ENCODE peak calls at places on chromosomes 2 and 18, in four cellular contexts. S, U, I and Q are unnamed samples.

GRCh38 chr2:77962943-77963342 is 440.8 kb upstream of the LRRTM4 start:
- DNase-seq in U (no peak), S (no peak), I (no peak), Q (no peak)

GRCh38 chr2:3492951-3493609 is 26.3 kb downstream of the ADI1 start:
- DNase-seq in U (no peak), S (no peak), I (no peak), Q (peak; percentile 53)

GRCh38 chr2:96824079-96824870 is 8.2 kb downstream of the CNNM3 start:
- DNase-seq in S (no peak), I (peak; percentile 5), U (no peak), Q (no peak)

GRCh38 chr2:66890286-66890812 is 455.4 kb downstream of the MEIS1 start:
- DNase-seq in S (no peak), U (no peak), I (no peak), Q (no peak)

GRCh38 chr2:12686708-12687107 is 30.0 kb upstream of the TRIB2 start:
- DNase-seq in S (no peak), I (no peak), U (no peak), Q (no peak)

GRCh38 chr2:181859123-181859522 is 32.4 kb upstream of the ITPRID2 start:
- DNase-seq in U (no peak), S (no peak), I (no peak), Q (no peak)

GRCh38 chr2:173966274-173967098 is 1.3 kb upstream of the SP3 start:
- DNase-seq in S (no peak), U (no peak), I (no peak), Q (no peak)

GRCh38 chr2:188833331-188833730 is 140.8 kb upstream of the COL3A1 start:
- DNase-seq in U (no peak), I (no peak), S (no peak), Q (no peak)

GRCh38 chr2:53818854-53819435 is 32.1 kb downstream of the ERLEC1 start:
- DNase-seq in I (no peak), S (no peak), U (no peak), Q (no peak)

GRCh38 chr2:38076250-38076709 is 329 bp upstream of the CYP1B1 start:
- DNase-seq in S (peak; percentile 88), U (peak; percentile 90), I (peak; percentile 89), Q (peak; percentile 85)

GRCh38 chr2:38074047-38074774 is 1.7 kb downstream of the CYP1B1 start:
- DNase-seq in S (peak; percentile 80), I (no peak), U (no peak), Q (no peak)

GRCh38 chr2:38073211-38074005 is 2.5 kb downstream of the CYP1B1 start:
- DNase-seq in I (peak; percentile 63), S (no peak), U (no peak), Q (no peak)

GRCh38 chr2:38075436-38076249 is at the start of gene CYP1B1:
- DNase-seq in S (peak; percentile 80), U (peak; percentile 75), I (peak; percentile 73), Q (peak; percentile 51)

DNA sequence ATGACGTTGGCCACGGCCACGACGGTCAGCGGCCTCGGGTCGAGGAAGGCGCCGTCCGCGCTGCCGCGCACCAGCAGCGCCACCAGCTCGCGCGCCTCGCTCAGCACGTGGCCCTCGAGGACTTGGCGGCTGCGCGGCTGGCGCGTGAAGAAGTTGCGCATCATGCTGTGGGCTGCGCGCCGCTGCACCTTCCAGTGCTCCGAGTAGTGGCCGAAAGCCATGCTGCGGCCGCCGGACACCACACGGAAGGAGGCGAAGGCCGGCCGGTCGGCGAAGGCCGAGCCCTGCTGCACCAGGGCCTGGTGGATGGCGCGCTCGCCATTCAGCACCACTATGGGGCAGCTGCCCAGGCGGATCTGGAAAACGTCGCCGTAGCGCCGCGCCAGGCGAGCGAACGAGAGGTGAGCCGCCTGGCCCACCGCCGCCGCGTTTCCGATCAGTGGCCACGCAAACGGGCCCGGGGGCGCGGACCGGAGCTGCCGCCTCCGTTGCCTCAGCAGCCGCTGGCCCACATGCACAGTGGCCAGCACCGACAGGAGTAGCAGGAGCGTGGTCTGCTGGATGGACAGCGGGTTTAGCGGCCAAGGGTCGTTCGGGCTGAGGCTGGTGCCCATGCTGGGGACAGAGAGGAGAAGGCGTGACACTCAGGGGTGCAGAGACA is 1.0 kb downstream of the CYP1B1 start:
- DNase-seq in U (no peak), S (peak; percentile 80), I (peak; percentile 61), Q (peak; percentile 31)
- TF ChIP-seq POLR2A in U (no peak), S (no peak), I (no peak), Q (no peak)

GRCh38 chr18:76566987-76567386 is 71.9 kb upstream of the ZNF516 start:
- DNase-seq in U (no peak), I (no peak), S (no peak), Q (no peak)

GRCh38 chr18:76567835-76568445 is 72.9 kb upstream of the ZNF516 start:
- DNase-seq in I (no peak), U (no peak), S (no peak), Q (no peak)

GRCh38 chr18:76564117-76564516 is 69.1 kb upstream of the ZNF516 start:
- DNase-seq in S (no peak), U (no peak), I (no peak), Q (no peak)

GRCh38 chr18:76564636-76565237 is 69.7 kb upstream of the ZNF516 start:
- DNase-seq in S (no peak), U (no peak), I (no peak), Q (no peak)

GRCh38 chr18:76565238-76566173 is 70.5 kb upstream of the ZNF516 start:
- DNase-seq in S (peak; percentile 84), I (no peak), U (peak; percentile 90), Q (peak; percentile 67)
- TF ChIP-seq POLR2A in S (no peak), I (peak; percentile 20), U (no peak), Q (peak; percentile 70)

GRCh38 chr2:171069286-171069956 is 91.3 kb downstream of the TLK1 start:
- DNase-seq in I (no peak), U (no peak), S (no peak), Q (no peak)
- TF ChIP-seq POLR2A in I (no peak), U (no peak), S (no peak), Q (no peak)

DNA sequence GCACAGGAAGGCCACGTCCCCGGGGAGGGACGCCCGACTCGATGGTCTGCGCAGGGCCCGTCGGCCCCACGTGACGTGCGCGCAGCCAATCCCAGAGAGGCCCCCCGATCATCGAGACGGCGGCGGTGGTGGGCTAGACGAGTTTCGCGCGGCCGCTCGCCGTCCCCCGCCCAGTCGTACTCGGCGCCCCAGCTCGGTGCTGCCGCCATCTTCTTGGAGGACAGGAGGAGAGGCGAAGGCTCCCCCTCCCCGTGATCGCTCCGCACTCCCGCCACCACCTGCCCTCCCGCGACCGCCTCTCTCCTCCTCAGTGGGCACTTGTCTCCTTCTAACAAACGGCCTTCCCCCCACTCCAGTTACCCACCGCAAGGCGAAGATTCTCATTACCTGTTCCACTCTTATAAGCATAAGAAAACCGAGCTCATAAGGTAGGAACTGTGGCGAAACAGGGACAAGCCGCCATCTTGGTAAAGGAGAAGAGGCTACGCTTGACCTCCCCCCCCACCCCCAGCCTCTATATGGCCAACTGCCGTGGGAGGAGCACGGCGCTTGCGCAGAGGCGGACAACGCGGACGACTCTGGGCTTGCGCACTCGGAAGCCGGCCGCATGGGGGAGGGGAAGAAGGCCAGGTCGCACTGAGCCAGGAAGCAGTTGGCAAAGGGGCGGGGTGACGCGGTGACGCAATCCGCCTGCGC is at the start of gene HDLBP:
- DNase-seq in I (peak; percentile 100), U (peak; percentile 99), S (peak; percentile 100), Q (peak; percentile 99)
- TF ChIP-seq POLR2A in I (peak; percentile 92), U (no peak), S (no peak), Q (peak; percentile 86)

DNA sequence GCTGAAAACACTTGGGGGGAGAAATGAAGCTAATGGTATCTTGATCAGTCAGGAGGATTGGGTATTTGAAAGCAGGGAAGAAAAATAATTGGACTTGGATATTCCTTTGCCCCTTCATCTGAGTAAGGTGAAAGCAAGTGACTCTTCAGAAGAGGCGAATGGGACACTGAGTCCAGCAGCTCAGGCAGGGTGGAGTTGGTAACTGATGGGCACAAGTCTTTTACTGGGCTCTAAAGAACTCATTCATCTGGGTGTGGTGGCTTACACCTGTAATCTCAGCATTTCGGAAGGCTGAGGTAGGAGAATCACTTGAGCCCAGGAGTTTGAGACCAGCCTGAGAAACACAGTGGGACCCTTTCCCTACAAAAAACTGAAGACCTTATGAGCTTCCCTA is 11.2 kb downstream of the CFLAR start:
- DNase-seq in U (no peak), S (no peak), I (no peak), Q (no peak)
- TF ChIP-seq POLR2A in U (no peak), S (no peak), I (no peak), Q (no peak)